ENCODE peak calls at places on chromosomes 13 and 19, in six cellular contexts. L is endodermal cell, C is cardiac muscle cell, K is tibial artery, W is astrocyte, A is A673. N is an unnamed sample.

GRCh38 chr13:99628442-99628841 is 127.2 kb downstream of the TM9SF2 start:
- DNase-seq in W (no peak), C (no peak), L (no peak), K (no peak), A (no peak), N (no peak)

GRCh38 chr19:32830231-32831014 is 39.1 kb downstream of the SLC7A9 start:
- DNase-seq in L (no peak), C (peak; percentile 17), W (peak; percentile 86), K (no peak), A (no peak), N (no peak)

GRCh38 chr19:51196181-51196580 is 28.7 kb upstream of the CD33 start:
- DNase-seq in C (no peak), L (no peak), W (no peak), K (no peak), A (no peak), N (no peak)

GRCh38 chr13:73162912-73163911 is 104.4 kb downstream of the KLF5 start:
- DNase-seq in A (no peak), L (no peak), K (no peak), W (no peak), C (no peak), N (no peak)

GRCh38 chr19:10105241-10106099 is 692 bp upstream of the PPAN start:
- DNase-seq in L (no peak), K (no peak), W (no peak), C (no peak), A (no peak), N (no peak)

GRCh38 chr19:31312004-31312403 is 37.2 kb downstream of the TSHZ3 start:
- DNase-seq in W (peak; percentile 89), K (no peak), A (no peak), L (no peak), C (peak; percentile 91), N (peak; percentile 26)

GRCh38 chr19:13839193-13839937 is 37.6 kb upstream of the NANOS3 start:
- DNase-seq in K (peak; percentile 93), W (peak; percentile 78), C (peak; percentile 86), L (peak; percentile 88), A (peak; percentile 90), N (peak; percentile 75)

GRCh38 chr13:98317573-98318171 is 140.6 kb upstream of the RNF113B start:
- DNase-seq in L (no peak), W (no peak), C (no peak), K (no peak), A (no peak), N (no peak)

GRCh38 chr13:87666826-87667225 is 4.3 kb upstream of the SLITRK5 start:
- DNase-seq in K (no peak), A (peak; percentile 80), C (no peak), L (no peak), W (no peak), N (no peak)

GRCh38 chr13:18993884-18994660 is 187.6 kb downstream of the TUBA3C start:
- DNase-seq in L (no peak), A (no peak), C (no peak), K (no peak), W (no peak), N (no peak)

GRCh38 chr13:24693862-24694471 is 13.8 kb downstream of the ATP12A start:
- DNase-seq in A (peak; percentile 85), W (no peak), C (peak; percentile 64), K (no peak), L (peak; percentile 90), N (no peak)
- TF ChIP-seq CTCF in A (peak; percentile 86), W (peak; percentile 49), C (peak; percentile 70), K (peak; percentile 34), L (peak; percentile 96), N (peak; percentile 36)

GRCh38 chr19:40688987-40689338 is 1.5 kb downstream of the NUMBL start:
- DNase-seq in K (no peak), W (no peak), C (no peak), A (no peak), L (no peak), N (no peak)
- H3K4me3 ChIP-seq in K (peak overlapping the region; percentile 74), W (peak overlapping the region; percentile 89), C (no peak overlapping the region), A (peak overlapping the region; percentile 94), L (peak overlapping the region; percentile 96), N (peak overlapping the region; percentile 100)

GRCh38 chr19:799076-799881 is 2.0 kb downstream of the PTBP1 start:
- DNase-seq in L (peak; percentile 77), A (peak; percentile 72), C (peak; percentile 71), K (no peak), W (peak; percentile 51), N (no peak)
- H3K4me1 ChIP-seq in L (peaks cover 27% of the 10 kb centered on the region), A (peaks cover 59% of the 10 kb centered on the region), C (peaks cover 37% of the 10 kb centered on the region), K (peaks cover 57% of the 10 kb centered on the region), W (peaks cover 37% of the 10 kb centered on the region), N (peaks cover 76% of the 10 kb centered on the region)

DNA sequence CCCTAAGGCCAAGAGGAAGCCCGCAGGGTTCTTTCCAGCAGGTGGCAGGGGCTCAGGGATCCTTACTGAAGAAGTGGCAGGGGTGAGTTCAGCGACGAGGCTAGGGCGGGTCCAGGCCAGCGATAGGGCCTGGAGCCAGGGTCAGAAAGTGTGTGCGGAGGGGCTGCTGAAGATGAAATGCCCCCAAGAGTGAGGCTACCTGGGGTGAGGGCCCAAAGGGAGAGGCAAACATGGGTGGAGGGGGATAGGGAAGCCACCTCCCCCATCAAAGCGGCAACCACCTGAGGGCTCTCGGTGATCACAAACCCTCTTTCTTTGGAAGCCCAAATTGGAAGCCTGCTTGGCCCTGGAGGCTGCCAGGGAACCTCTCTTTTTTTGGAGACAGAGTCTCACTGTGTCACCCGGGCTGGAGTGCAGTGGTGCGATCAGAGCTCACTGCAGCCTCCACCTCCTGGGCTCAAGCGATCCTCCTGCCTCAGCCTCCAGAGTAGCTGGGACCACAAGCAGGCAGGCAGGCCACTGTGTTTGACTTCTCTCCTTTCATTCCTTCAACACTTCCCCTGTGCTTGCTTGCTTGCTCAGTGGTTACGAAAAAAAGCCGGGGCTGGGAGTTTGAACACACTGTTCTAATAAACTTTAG is 1.2 kb upstream of the ATP8B3 start:
- DNase-seq in A (no peak), C (no peak), L (no peak), K (no peak), W (no peak), N (no peak)
- TF ChIP-seq CTCF in A (no peak), C (peak; percentile 0), L (no peak), K (no peak), W (no peak), N (no peak)

DNA sequence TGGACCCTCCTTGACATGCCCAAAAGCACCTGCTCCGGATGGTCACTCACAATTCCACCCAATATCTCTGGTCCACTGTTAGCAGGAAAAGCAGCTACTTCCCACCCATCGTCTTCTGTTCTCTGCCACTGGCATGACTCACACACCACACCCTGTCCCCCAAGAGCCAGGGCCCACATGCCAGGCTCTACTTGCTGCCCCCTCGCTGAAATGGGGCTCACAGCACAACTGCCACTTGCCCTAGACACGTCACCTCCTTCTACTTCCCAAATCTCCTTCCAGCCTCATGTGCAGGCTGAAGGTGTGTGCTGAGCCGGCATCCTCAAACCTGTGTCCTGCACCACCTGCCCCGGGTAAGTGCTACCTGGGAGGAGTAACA is 65.0 kb downstream of the TBC1D4 start:
- DNase-seq in L (no peak), W (peak; percentile 11), A (no peak), K (no peak), C (no peak), N (no peak)
- H3K4me3 ChIP-seq in L (no peak overlapping the region), W (no peak overlapping the region), A (no peak overlapping the region), K (no peak overlapping the region), C (no peak overlapping the region), N (no peak overlapping the region)

GRCh38 chr19:47607564-47608073 is 1.3 kb upstream of the BICRA start:
- DNase-seq in K (no peak), A (no peak), C (no peak), L (no peak), W (no peak), N (no peak)
- H3K4me1 ChIP-seq in K (peaks cover 26% of the 10 kb centered on the region), A (peaks cover 17% of the 10 kb centered on the region), C (no peaks in the 10 kb centered on the region), L (peaks cover 9% of the 10 kb centered on the region), W (peaks cover 11% of the 10 kb centered on the region), N (peaks cover 23% of the 10 kb centered on the region)

GRCh38 chr13:111049791-111050538 is 65.1 kb upstream of the ARHGEF7 start:
- DNase-seq in A (no peak), W (no peak), K (peak; percentile 47), L (no peak), C (peak; percentile 44), N (peak; percentile 69)
- TF ChIP-seq CTCF in A (peak; percentile 50), W (peak; percentile 42), K (peak; percentile 49), L (peak; percentile 77), C (peak; percentile 51), N (peak; percentile 42)

N was measured in tibial nerve.